ENCODE peak calls at places on chromosomes 7 and 10, in six cellular contexts. I is neuronal stem cell, A is IMR-90, R is H9, W is H1, P is trophoblast cell. X is an unnamed sample.

GRCh38 chr10:43336641-43337318 is 34.7 kb upstream of the FXYD4 start:
- DNase-seq in A (no peak), P (peak), W (no peak), I (no peak), R (no peak), X (no peak)

GRCh38 chr10:78505657-78506056 is 472.0 kb downstream of the RPS24 start:
- DNase-seq in P (no peak), I (no peak), W (no peak), A (peak), R (no peak), X (no peak)

GRCh38 chr10:115082521-115082920 is 10.6 kb upstream of the ATRNL1 start:
- DNase-seq in W (no peak), A (no peak), R (no peak), P (no peak), I (no peak), X (peak)

GRCh38 chr10:16943301-16944080 is 126.3 kb upstream of the RSU1 start:
- DNase-seq in W (no peak), A (no peak), R (no peak), P (no peak), I (no peak), X (no peak)

GRCh38 chr7:20798694-20799121 is 12.0 kb upstream of the SP8 start:
- DNase-seq in P (no peak), W (no peak), A (no peak), R (peak), I (no peak), X (no peak)

GRCh38 chr7:86926732-86927131 is 132.7 kb downstream of the ELAPOR2 start:
- DNase-seq in W (no peak), A (peak), R (no peak), P (peak), I (peak), X (peak)

GRCh38 chr7:115356139-115356746 is 434.3 kb downstream of the MDFIC start:
- DNase-seq in A (peak), R (no peak), I (no peak), P (peak), W (no peak), X (peak)

GRCh38 chr10:48554246-48554645 is 50.6 kb downstream of the ARHGAP22 start:
- DNase-seq in I (no peak), W (no peak), A (no peak), P (no peak), R (no peak), X (no peak)

GRCh38 chr7:29915481-29916215 is 74.0 kb downstream of the SCRN1 start:
- DNase-seq in I (no peak), A (peak), P (no peak), R (no peak), W (no peak), X (no peak)

GRCh38 chr10:102998508-102998907 is 80.4 kb downstream of the CNNM2 start:
- DNase-seq in R (no peak), I (no peak), W (no peak), A (no peak), P (no peak), X (no peak)

GRCh38 chr10:74967850-74968620 is 141.6 kb downstream of the KAT6B start:
- DNase-seq in W (no peak), A (no peak), R (no peak), I (no peak), P (no peak), X (no peak)

GRCh38 chr10:72729528-72729927 is 37.6 kb downstream of the MCU start:
- DNase-seq in P (peak), W (no peak), A (no peak), R (no peak), I (no peak), X (no peak)

DNA sequence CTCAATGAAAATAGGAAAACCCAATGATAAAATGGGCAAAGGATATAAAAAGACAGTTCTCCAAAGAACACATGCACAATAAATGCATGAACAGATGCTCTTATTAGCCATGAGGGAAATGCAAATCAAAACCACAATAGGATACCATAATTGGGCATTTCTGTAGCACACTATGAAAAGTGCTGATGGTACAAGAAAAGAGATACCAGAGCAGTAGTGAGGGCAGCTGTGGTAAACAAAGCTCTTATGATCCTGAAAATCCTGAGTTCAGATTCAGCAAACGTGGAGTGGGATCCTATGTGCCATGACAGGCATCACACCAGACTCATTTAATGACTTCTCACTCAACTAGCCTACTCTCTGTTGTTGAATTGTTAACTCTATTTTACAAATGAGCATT is 96.7 kb upstream of the SLC25A13 start:
- DNase-seq in W (no peak), R (no peak), I (no peak), A (no peak), P (no peak), X (no peak)
- H4K8ac ChIP-seq in W (no peak), R (no peak), I (no peak), A (no peak), P (no peak), X (no peak)

GRCh38 chr10:124462348-124462695 is 699 bp downstream of the LHPP start:
- DNase-seq in P (no peak), A (no peak), W (no peak), I (no peak), R (no peak), X (no peak)
- H4K91ac ChIP-seq in P (no peak), A (no peak), W (peak), I (no peak), R (no peak), X (no peak)

GRCh38 chr7:104093127-104093526 is 103.7 kb upstream of the RELN start:
- DNase-seq in R (no peak), W (no peak), I (no peak), A (no peak), P (no peak), X (no peak)
- H4K8ac ChIP-seq in R (no peak), W (no peak), I (no peak), A (no peak), P (no peak), X (no peak)

DNA sequence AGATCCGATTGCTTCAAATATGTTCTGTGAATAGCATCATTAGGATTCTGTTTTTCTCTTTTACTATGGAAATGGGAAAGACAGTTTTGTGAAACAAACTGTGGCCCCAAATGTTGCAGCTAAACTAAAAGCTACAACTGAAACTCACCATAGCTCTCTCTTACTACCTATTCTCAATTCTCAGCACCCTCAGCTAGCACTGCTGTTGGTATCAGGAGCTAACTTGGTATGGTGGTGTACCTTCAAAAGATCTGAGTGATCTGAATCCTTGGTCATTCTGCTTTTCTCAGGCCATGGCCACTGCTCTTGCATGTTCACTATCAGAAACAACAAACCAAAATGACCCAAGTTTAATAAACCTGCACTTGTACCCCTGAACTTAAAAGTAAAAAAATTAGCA is 1208.0 kb downstream of the SORCS1 start:
- DNase-seq in I (no peak), R (no peak), P (no peak), W (no peak), A (no peak), X (no peak)
- H4K91ac ChIP-seq in I (no peak), R (no peak), P (no peak), W (no peak), A (no peak), X (no peak)

X was measured in mesenchymal stem cell.